ENCODE peak calls at places on chromosomes 6 and 20, in six cellular contexts. L is mesendoderm; J is heart left ventricle; A is T-helper 1 cell; W is naive thymus-derived CD8-positive, alpha-beta T cell; T is lung microvascular endothelial cell. X is an unnamed sample.

GRCh38 chr6:4342407-4343137 is 207.2 kb upstream of the ECI2 start:
- DNase-seq in L (no peak), J (no peak), A (no peak), W (no peak), T (no peak), X (no peak)

GRCh38 chr20:5719861-5720401 is 30.3 kb upstream of the SHLD1 start:
- DNase-seq in L (no peak), J (no peak), A (no peak), W (no peak), T (peak), X (no peak)

GRCh38 chr6:89640804-89641203 is 2.3 kb upstream of the LYRM2 start:
- DNase-seq in L (peak), J (no peak), A (no peak), W (no peak), T (peak), X (no peak)

GRCh38 chr6:11675610-11676009 is 103.0 kb downstream of the ADTRP start:
- DNase-seq in L (no peak), J (no peak), A (no peak), W (no peak), T (peak), X (no peak)

GRCh38 chr20:49306903-49307336 is 29.1 kb upstream of the ZNFX1 start:
- DNase-seq in L (no peak), J (no peak), A (no peak), W (no peak), T (no peak), X (no peak)

GRCh38 chr20:51434556-51435256 is 107.8 kb downstream of the NFATC2 start:
- DNase-seq in L (no peak), J (no peak), A (no peak), W (no peak), T (peak), X (no peak)

GRCh38 chr20:24771651-24772061 is 177.4 kb upstream of the CST7 start:
- DNase-seq in L (no peak), J (no peak), A (no peak), W (no peak), T (no peak), X (no peak)

GRCh38 chr20:46430921-46431712 is 24.7 kb upstream of the ELMO2 start:
- DNase-seq in L (no peak), J (no peak), A (no peak), W (no peak), T (no peak), X (no peak)

GRCh38 chr6:81295310-81295709 is 457.2 kb downstream of the TENT5A start:
- DNase-seq in L (no peak), J (no peak), A (no peak), W (no peak), T (no peak), X (no peak)

GRCh38 chr20:58135441-58136170 is 92.8 kb downstream of the ANKRD60 start:
- DNase-seq in L (no peak), J (no peak), A (no peak), W (no peak), T (no peak), X (no peak)

GRCh38 chr6:56489559-56489958 is 153.1 kb downstream of the DST start:
- DNase-seq in L (no peak), J (no peak), A (no peak), W (no peak), T (no peak), X (no peak)

GRCh38 chr20:58818585-58819285 is 32.0 kb downstream of the GNAS-AS1 start:
- DNase-seq in L (no peak), J (no peak), A (no peak), W (no peak), T (no peak), X (peak)

GRCh38 chr20:41178904-41179432 is 41.6 kb downstream of the PLCG1 start:
- DNase-seq in L (no peak), J (peak), A (no peak), W (no peak), T (no peak), X (no peak)

GRCh38 chr6:43842964-43843645 is 73.1 kb downstream of the VEGFA start:
- DNase-seq in L (no peak), J (no peak), A (no peak), W (no peak), T (no peak), X (no peak)

GRCh38 chr6:144007779-144008500 is at the start of gene PLAGL1:
- DNase-seq in L (peak), J (peak), A (no peak), W (no peak), T (peak), X (peak)

GRCh38 chr6:169960003-169960344 is 208.6 kb downstream of the ERMARD start:
- DNase-seq in L (no peak), J (no peak), A (no peak), W (no peak), T (no peak), X (no peak)

GRCh38 chr6:21598662-21599061 is 5.1 kb downstream of the SOX4 start:
- DNase-seq in L (no peak), J (no peak), A (no peak), W (no peak), T (peak), X (no peak)

GRCh38 chr6:41331401-41332150 is 3.8 kb upstream of the NCR2 start:
- DNase-seq in L (no peak), J (no peak), A (no peak), W (no peak), T (no peak), X (no peak)

GRCh38 chr20:38290829-38291581 is 13.0 kb upstream of the BPI start:
- DNase-seq in L (peak), J (peak), A (no peak), W (no peak), T (peak), X (no peak)

X was measured in activated T-cell treated with anti-CD3 and anti-CD28 coated beads for 48 hours.